ENCODE peak calls at places on chromosome 4, in five cellular contexts. X, A, D, J and E are unnamed samples.

GRCh38 chr4:7418131-7418943 is 16.4 kb downstream of the PSAPL1 start:
- DNase-seq in J (no peak), X (peak), A (no peak), D (no peak), E (no peak)

GRCh38 chr4:3671571-3672464 is 94.4 kb upstream of the ADRA2C start:
- DNase-seq in X (no peak), D (no peak), A (no peak), J (no peak), E (peak)

GRCh38 chr4:180436366-180436765 is 1806.8 kb upstream of the TENM3 start:
- DNase-seq in X (no peak), J (no peak), A (no peak), D (no peak), E (no peak)

GRCh38 chr4:155353923-155354540 is 22.7 kb downstream of the MAP9 start:
- DNase-seq in A (peak), D (peak), X (peak), J (no peak), E (no peak)

GRCh38 chr4:47899639-47900038 is 14.7 kb downstream of the NFXL1 start:
- DNase-seq in X (no peak), J (no peak), A (no peak), D (no peak), E (no peak)

GRCh38 chr4:143287571-143287923 is 49.1 kb upstream of the GAB1 start:
- DNase-seq in D (no peak), X (no peak), J (no peak), A (no peak), E (no peak)

GRCh38 chr4:149897784-149898183 is 82.1 kb upstream of the IQCM start:
- DNase-seq in D (peak), J (no peak), X (no peak), A (peak), E (peak)

GRCh38 chr4:7753931-7754465 is 185.7 kb downstream of the AFAP1 start:
- DNase-seq in A (no peak), J (no peak), D (peak), X (no peak), E (no peak)

GRCh38 chr4:143215873-143216272 is 31.2 kb downstream of the USP38 start:
- DNase-seq in D (no peak), X (no peak), J (no peak), A (peak), E (no peak)

GRCh38 chr4:89836031-89836777 is 757 bp downstream of the SNCA start:
- DNase-seq in D (no peak), A (no peak), J (peak), X (no peak), E (no peak)

GRCh38 chr4:26576171-26576829 is 7.6 kb upstream of the TBC1D19 start:
- DNase-seq in A (peak), X (no peak), D (no peak), J (no peak), E (no peak)

GRCh38 chr4:138891610-138892009 is 124.0 kb upstream of the NOCT start:
- DNase-seq in A (no peak), X (no peak), J (no peak), D (no peak), E (no peak)

GRCh38 chr4:25921922-25922321 is 7.9 kb downstream of the SMIM20 start:
- DNase-seq in D (no peak), A (no peak), X (no peak), J (no peak), E (no peak)

GRCh38 chr4:156929706-156930105 is 41.9 kb downstream of the PDGFC start:
- DNase-seq in D (no peak), A (no peak), J (no peak), X (no peak), E (no peak)

GRCh38 chr4:165814256-165815010 is 58.6 kb upstream of the TLL1 start:
- DNase-seq in X (no peak), D (no peak), J (no peak), A (peak), E (peak)

GRCh38 chr4:99651811-99652545 is 5.7 kb downstream of the C4orf54 start:
- DNase-seq in D (no peak), J (no peak), A (no peak), X (no peak), E (no peak)

GRCh38 chr4:78654809-78655208 is 103.2 kb downstream of the ANXA3 start:
- DNase-seq in X (no peak), A (peak), D (no peak), J (no peak), E (no peak)

GRCh38 chr4:17932041-17932440 is 89.5 kb downstream of the LCORL start:
- DNase-seq in J (no peak), X (no peak), A (no peak), D (no peak), E (no peak)

GRCh38 chr4:56648245-56649151 is 32.6 kb downstream of the HOPX start:
- DNase-seq in A (no peak), J (no peak), X (no peak), D (no peak), E (no peak)

GRCh38 chr4:8110071-8110986 is 48.3 kb downstream of the ABLIM2 start:
- DNase-seq in A (no peak), D (no peak), X (no peak), J (no peak), E (no peak)

GRCh38 chr4:6230827-6231662 is 30.7 kb upstream of the JAKMIP1 start:
- DNase-seq in J (no peak), A (no peak), D (no peak), X (peak), E (no peak)

GRCh38 chr4:75831856-75832405 is 70.3 kb downstream of the PPEF2 start:
- DNase-seq in J (no peak), X (no peak), D (no peak), A (no peak), E (no peak)

GRCh38 chr4:77802406-77802805 is 16.8 kb downstream of the CNOT6L start:
- DNase-seq in A (no peak), X (no peak), J (no peak), D (no peak), E (no peak)

GRCh38 chr4:120293341-120293740 is 226.7 kb upstream of the MAD2L1 start:
- DNase-seq in A (peak), J (no peak), X (no peak), D (no peak), E (no peak)

GRCh38 chr4:67151376-67152343 is 393.6 kb downstream of the CENPC start:
- DNase-seq in D (no peak), X (no peak), J (no peak), A (no peak), E (no peak)

GRCh38 chr4:184972996-184973395 is 45.3 kb upstream of the HELT start:
- DNase-seq in D (no peak), A (no peak), X (no peak), J (no peak), E (no peak)

GRCh38 chr4:6933691-6934430 is 24.2 kb downstream of the TBC1D14 start:
- DNase-seq in X (no peak), A (no peak), J (no peak), D (no peak), E (no peak)

GRCh38 chr4:675036-675804 is 878 bp downstream of the MYL5 start:
- DNase-seq in D (no peak), A (peak), J (no peak), X (no peak), E (no peak)

GRCh38 chr4:71553605-71554004 is 214.8 kb downstream of the SLC4A4 start:
- DNase-seq in D (no peak), J (no peak), X (no peak), A (peak), E (no peak)

GRCh38 chr4:157713342-157713741 is 459.5 kb downstream of the GASK1B start:
- DNase-seq in X (no peak), D (no peak), J (no peak), A (no peak), E (no peak)

GRCh38 chr4:6799091-6799490 is 16.6 kb downstream of the KIAA0232 start:
- DNase-seq in X (no peak), J (no peak), A (no peak), D (no peak), E (no peak)

GRCh38 chr4:65670331-65671031 is at the start of gene EPHA5:
- DNase-seq in D (peak), A (peak), J (peak), X (peak), E (peak)

GRCh38 chr4:155903453-155903852 is at the start of gene TDO2:
- DNase-seq in J (no peak), D (no peak), A (no peak), X (no peak), E (no peak)

GRCh38 chr4:151719935-151720334 is 40.9 kb downstream of the GATB start:
- DNase-seq in A (no peak), J (no peak), X (no peak), D (no peak), E (no peak)

GRCh38 chr4:107823870-107824366 is 814 bp upstream of the SGMS2 start:
- DNase-seq in D (no peak), J (no peak), A (no peak), X (no peak), E (no peak)
- H3K4me3 ChIP-seq in D (peak), J (peak), A (peak), X (peak), E (peak)

GRCh38 chr4:112908511-112908910 is 140.9 kb upstream of the ANK2 start:
- DNase-seq in D (no peak), X (no peak), A (peak), J (no peak), E (no peak)

GRCh38 chr4:112905728-112906127 is 143.7 kb upstream of the ANK2 start:
- DNase-seq in J (no peak), X (no peak), D (no peak), A (no peak), E (no peak)

GRCh38 chr4:112910109-112910736 is 139.2 kb upstream of the ANK2 start:
- DNase-seq in J (no peak), X (no peak), D (no peak), A (peak), E (no peak)
- TF ChIP-seq CTCF in J (no peak), X (no peak), D (no peak), A (peak), E (no peak)

DNA sequence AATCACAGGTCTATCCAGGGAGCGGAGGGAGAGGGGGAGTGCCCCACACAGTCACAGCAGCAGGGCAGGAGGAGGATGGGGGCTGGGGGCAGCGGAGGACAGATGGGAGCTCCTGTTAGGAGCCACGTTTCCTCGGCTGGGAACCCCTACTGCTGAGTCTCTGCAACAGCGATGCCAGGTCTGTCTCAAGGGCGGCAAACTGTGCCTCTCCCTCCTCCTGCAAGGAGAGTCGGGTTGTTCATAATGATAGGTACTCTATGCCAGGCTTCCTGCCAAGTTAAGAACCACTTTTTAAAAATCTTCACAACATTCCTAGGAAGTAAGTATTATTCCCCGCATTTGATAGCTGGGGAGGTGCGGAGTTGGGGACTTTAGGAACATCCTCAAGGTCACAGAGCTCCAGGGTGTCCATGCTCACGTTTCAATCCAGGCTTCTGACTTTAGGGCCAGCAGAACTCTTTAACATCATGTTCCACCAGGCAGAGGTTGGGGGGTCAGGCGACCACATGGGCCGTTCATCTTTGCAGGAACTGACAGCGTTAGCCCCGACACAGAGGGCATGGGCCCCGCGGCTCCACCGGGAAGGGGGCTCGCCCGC is 98.3 kb upstream of the MAML3 start:
- DNase-seq in A (no peak), D (no peak), X (peak), J (peak), E (no peak)
- H3K4me3 ChIP-seq in A (no peak), D (peak), X (peak), J (peak), E (no peak)

GRCh38 chr4:38117614-38118013 is 157.4 kb downstream of the PTTG2 start:
- DNase-seq in X (no peak), J (no peak), A (no peak), D (no peak), E (no peak)

GRCh38 chr4:38113136-38113535 is 152.9 kb downstream of the PTTG2 start:
- DNase-seq in X (no peak), A (no peak), J (no peak), D (no peak), E (no peak)

GRCh38 chr4:38113551-38113950 is 153.4 kb downstream of the PTTG2 start:
- DNase-seq in J (no peak), X (no peak), A (no peak), D (no peak), E (no peak)

GRCh38 chr4:38114435-38114834 is 154.2 kb downstream of the PTTG2 start:
- DNase-seq in J (no peak), D (no peak), X (no peak), A (peak), E (no peak)

GRCh38 chr4:38115601-38116000 is 155.4 kb downstream of the PTTG2 start:
- DNase-seq in J (no peak), D (no peak), X (no peak), A (no peak), E (no peak)
- TF ChIP-seq CTCF in J (no peak), D (no peak), X (no peak), A (no peak), E (no peak)